ENCODE peak calls at places on chromosome 4, in nine cellular contexts. One of them, this sample, is unnamed.

GRCh38 chr4:147328756-147329446 is 152.0 kb upstream of the EDNRA start:
- DNase-seq in HCT116: no peak
- DNase-seq in GM20000: no peak
- DNase-seq in activated T-helper 1 cell treated with Interleukin-2 at 50 U/mL for 16 hours: no peak
- DNase-seq in retinal pigment epithelial cell: no peak
- DNase-seq in NCI-H1092 treated with DMSO at 0.1 percent for 48 hours: no peak
- DNase-seq in stimulated activated CD8-positive, alpha-beta memory T cell treated with anti-CD3 and anti-CD28 coated beads, Interleukin-2, amount 100 ng/mL, for 48 hours: no peak
- DNase-seq in MCF 10A: no peak
- DNase-seq in cardiac muscle cell: no peak
- DNase-seq in this sample: no peak

GRCh38 chr4:128424524-128425195 is 137.0 kb upstream of the PGRMC2 start:
- DNase-seq in retinal pigment epithelial cell: no peak
- DNase-seq in cardiac muscle cell: peak; percentile 86
- DNase-seq in activated T-helper 1 cell treated with Interleukin-2 at 50 U/mL for 16 hours: no peak
- DNase-seq in GM20000: no peak
- DNase-seq in stimulated activated CD8-positive, alpha-beta memory T cell treated with anti-CD3 and anti-CD28 coated beads, Interleukin-2, amount 100 ng/mL, for 48 hours: no peak
- DNase-seq in MCF 10A: peak; percentile 31
- DNase-seq in HCT116: no peak
- DNase-seq in NCI-H1092 treated with DMSO at 0.1 percent for 48 hours: no peak
- DNase-seq in this sample: no peak

GRCh38 chr4:183180096-183180495 is 81.0 kb downstream of the WWC2 start:
- DNase-seq in GM20000: no peak
- DNase-seq in cardiac muscle cell: no peak
- DNase-seq in NCI-H1092 treated with DMSO at 0.1 percent for 48 hours: no peak
- DNase-seq in stimulated activated CD8-positive, alpha-beta memory T cell treated with anti-CD3 and anti-CD28 coated beads, Interleukin-2, amount 100 ng/mL, for 48 hours: no peak
- DNase-seq in retinal pigment epithelial cell: no peak
- DNase-seq in MCF 10A: no peak
- DNase-seq in HCT116: no peak
- DNase-seq in activated T-helper 1 cell treated with Interleukin-2 at 50 U/mL for 16 hours: no peak
- DNase-seq in this sample: no peak

GRCh38 chr4:7335363-7336066 is 99.2 kb downstream of the PSAPL1 start:
- DNase-seq in HCT116: peak; percentile 42
- DNase-seq in MCF 10A: peak; percentile 58
- DNase-seq in stimulated activated CD8-positive, alpha-beta memory T cell treated with anti-CD3 and anti-CD28 coated beads, Interleukin-2, amount 100 ng/mL, for 48 hours: peak; percentile 58
- DNase-seq in activated T-helper 1 cell treated with Interleukin-2 at 50 U/mL for 16 hours: peak; percentile 7
- DNase-seq in GM20000: peak; percentile 76
- DNase-seq in NCI-H1092 treated with DMSO at 0.1 percent for 48 hours: no peak
- DNase-seq in retinal pigment epithelial cell: no peak
- DNase-seq in cardiac muscle cell: peak; percentile 48
- DNase-seq in this sample: peak; percentile 4

GRCh38 chr4:178577933-178578332 is 1135.7 kb upstream of the AGA start:
- DNase-seq in retinal pigment epithelial cell: no peak
- DNase-seq in MCF 10A: peak; percentile 18
- DNase-seq in cardiac muscle cell: no peak
- DNase-seq in NCI-H1092 treated with DMSO at 0.1 percent for 48 hours: no peak
- DNase-seq in HCT116: no peak
- DNase-seq in activated T-helper 1 cell treated with Interleukin-2 at 50 U/mL for 16 hours: no peak
- DNase-seq in stimulated activated CD8-positive, alpha-beta memory T cell treated with anti-CD3 and anti-CD28 coated beads, Interleukin-2, amount 100 ng/mL, for 48 hours: no peak
- DNase-seq in GM20000: no peak
- DNase-seq in this sample: no peak

GRCh38 chr4:184756399-184756798 is 22.5 kb upstream of the CENPU start:
- DNase-seq in NCI-H1092 treated with DMSO at 0.1 percent for 48 hours: no peak
- DNase-seq in retinal pigment epithelial cell: no peak
- DNase-seq in activated T-helper 1 cell treated with Interleukin-2 at 50 U/mL for 16 hours: no peak
- DNase-seq in cardiac muscle cell: peak; percentile 94
- DNase-seq in GM20000: no peak
- DNase-seq in MCF 10A: peak; percentile 70
- DNase-seq in HCT116: no peak
- DNase-seq in stimulated activated CD8-positive, alpha-beta memory T cell treated with anti-CD3 and anti-CD28 coated beads, Interleukin-2, amount 100 ng/mL, for 48 hours: no peak
- DNase-seq in this sample: no peak

GRCh38 chr4:142396279-142396678 is 449.8 kb downstream of the INPP4B start:
- DNase-seq in NCI-H1092 treated with DMSO at 0.1 percent for 48 hours: no peak
- DNase-seq in activated T-helper 1 cell treated with Interleukin-2 at 50 U/mL for 16 hours: no peak
- DNase-seq in stimulated activated CD8-positive, alpha-beta memory T cell treated with anti-CD3 and anti-CD28 coated beads, Interleukin-2, amount 100 ng/mL, for 48 hours: no peak
- DNase-seq in retinal pigment epithelial cell: no peak
- DNase-seq in cardiac muscle cell: peak; percentile 60
- DNase-seq in GM20000: no peak
- DNase-seq in MCF 10A: peak; percentile 47
- DNase-seq in HCT116: no peak
- DNase-seq in this sample: no peak

GRCh38 chr4:116066711-116067245 is 953.4 kb upstream of the NDST4 start:
- DNase-seq in retinal pigment epithelial cell: no peak
- DNase-seq in cardiac muscle cell: no peak
- DNase-seq in HCT116: no peak
- DNase-seq in GM20000: no peak
- DNase-seq in MCF 10A: peak; percentile 42
- DNase-seq in NCI-H1092 treated with DMSO at 0.1 percent for 48 hours: no peak
- DNase-seq in stimulated activated CD8-positive, alpha-beta memory T cell treated with anti-CD3 and anti-CD28 coated beads, Interleukin-2, amount 100 ng/mL, for 48 hours: no peak
- DNase-seq in activated T-helper 1 cell treated with Interleukin-2 at 50 U/mL for 16 hours: no peak
- DNase-seq in this sample: no peak

GRCh38 chr4:143711543-143712159 is 11.2 kb upstream of the FREM3 start:
- DNase-seq in cardiac muscle cell: no peak
- DNase-seq in retinal pigment epithelial cell: no peak
- DNase-seq in HCT116: no peak
- DNase-seq in GM20000: no peak
- DNase-seq in MCF 10A: no peak
- DNase-seq in activated T-helper 1 cell treated with Interleukin-2 at 50 U/mL for 16 hours: no peak
- DNase-seq in stimulated activated CD8-positive, alpha-beta memory T cell treated with anti-CD3 and anti-CD28 coated beads, Interleukin-2, amount 100 ng/mL, for 48 hours: no peak
- DNase-seq in NCI-H1092 treated with DMSO at 0.1 percent for 48 hours: no peak
- DNase-seq in this sample: no peak

GRCh38 chr4:139633661-139634060 is 32.0 kb upstream of the MGST2 start:
- DNase-seq in HCT116: no peak
- DNase-seq in retinal pigment epithelial cell: no peak
- DNase-seq in NCI-H1092 treated with DMSO at 0.1 percent for 48 hours: peak; percentile 64
- DNase-seq in GM20000: no peak
- DNase-seq in cardiac muscle cell: peak; percentile 57
- DNase-seq in activated T-helper 1 cell treated with Interleukin-2 at 50 U/mL for 16 hours: no peak
- DNase-seq in stimulated activated CD8-positive, alpha-beta memory T cell treated with anti-CD3 and anti-CD28 coated beads, Interleukin-2, amount 100 ng/mL, for 48 hours: no peak
- DNase-seq in MCF 10A: peak; percentile 55
- DNase-seq in this sample: no peak

GRCh38 chr4:3420606-3420955 is 21.2 kb upstream of the HGFAC start:
- DNase-seq in retinal pigment epithelial cell: no peak
- DNase-seq in cardiac muscle cell: no peak
- DNase-seq in MCF 10A: no peak
- DNase-seq in NCI-H1092 treated with DMSO at 0.1 percent for 48 hours: no peak
- DNase-seq in HCT116: no peak
- DNase-seq in GM20000: no peak
- DNase-seq in stimulated activated CD8-positive, alpha-beta memory T cell treated with anti-CD3 and anti-CD28 coated beads, Interleukin-2, amount 100 ng/mL, for 48 hours: no peak
- DNase-seq in activated T-helper 1 cell treated with Interleukin-2 at 50 U/mL for 16 hours: no peak
- DNase-seq in this sample: no peak

GRCh38 chr4:141132689-141133145 is 552 bp downstream of the RNF150 start:
- DNase-seq in cardiac muscle cell: peak; percentile 26
- DNase-seq in retinal pigment epithelial cell: no peak
- DNase-seq in NCI-H1092 treated with DMSO at 0.1 percent for 48 hours: peak; percentile 36
- DNase-seq in GM20000: peak; percentile 61
- DNase-seq in MCF 10A: no peak
- DNase-seq in stimulated activated CD8-positive, alpha-beta memory T cell treated with anti-CD3 and anti-CD28 coated beads, Interleukin-2, amount 100 ng/mL, for 48 hours: no peak
- DNase-seq in activated T-helper 1 cell treated with Interleukin-2 at 50 U/mL for 16 hours: no peak
- DNase-seq in HCT116: no peak
- DNase-seq in this sample: no peak

GRCh38 chr4:120636120-120636630 is 286.4 kb downstream of the PRDM5 start:
- DNase-seq in MCF 10A: no peak
- DNase-seq in HCT116: no peak
- DNase-seq in activated T-helper 1 cell treated with Interleukin-2 at 50 U/mL for 16 hours: no peak
- DNase-seq in stimulated activated CD8-positive, alpha-beta memory T cell treated with anti-CD3 and anti-CD28 coated beads, Interleukin-2, amount 100 ng/mL, for 48 hours: no peak
- DNase-seq in GM20000: no peak
- DNase-seq in cardiac muscle cell: no peak
- DNase-seq in NCI-H1092 treated with DMSO at 0.1 percent for 48 hours: no peak
- DNase-seq in retinal pigment epithelial cell: no peak
- DNase-seq in this sample: no peak

GRCh38 chr4:3689006-3689405 is 77.2 kb upstream of the ADRA2C start:
- DNase-seq in HCT116: no peak
- DNase-seq in GM20000: no peak
- DNase-seq in cardiac muscle cell: no peak
- DNase-seq in retinal pigment epithelial cell: no peak
- DNase-seq in NCI-H1092 treated with DMSO at 0.1 percent for 48 hours: no peak
- DNase-seq in stimulated activated CD8-positive, alpha-beta memory T cell treated with anti-CD3 and anti-CD28 coated beads, Interleukin-2, amount 100 ng/mL, for 48 hours: no peak
- DNase-seq in activated T-helper 1 cell treated with Interleukin-2 at 50 U/mL for 16 hours: no peak
- DNase-seq in MCF 10A: no peak
- DNase-seq in this sample: no peak

GRCh38 chr4:150591284-150591874 is 9.4 kb downstream of the MAB21L2 start:
- DNase-seq in HCT116: no peak
- DNase-seq in stimulated activated CD8-positive, alpha-beta memory T cell treated with anti-CD3 and anti-CD28 coated beads, Interleukin-2, amount 100 ng/mL, for 48 hours: no peak
- DNase-seq in GM20000: no peak
- DNase-seq in retinal pigment epithelial cell: no peak
- DNase-seq in MCF 10A: no peak
- DNase-seq in NCI-H1092 treated with DMSO at 0.1 percent for 48 hours: peak; percentile 33
- DNase-seq in cardiac muscle cell: no peak
- DNase-seq in activated T-helper 1 cell treated with Interleukin-2 at 50 U/mL for 16 hours: no peak
- DNase-seq in this sample: no peak

GRCh38 chr4:149999485-150000074 is 78.7 kb upstream of the DCLK2 start:
- DNase-seq in retinal pigment epithelial cell: no peak
- DNase-seq in HCT116: peak; percentile 60
- DNase-seq in NCI-H1092 treated with DMSO at 0.1 percent for 48 hours: peak; percentile 69
- DNase-seq in MCF 10A: peak; percentile 69
- DNase-seq in activated T-helper 1 cell treated with Interleukin-2 at 50 U/mL for 16 hours: no peak
- DNase-seq in GM20000: peak; percentile 10
- DNase-seq in cardiac muscle cell: peak; percentile 86
- DNase-seq in stimulated activated CD8-positive, alpha-beta memory T cell treated with anti-CD3 and anti-CD28 coated beads, Interleukin-2, amount 100 ng/mL, for 48 hours: no peak
- DNase-seq in this sample: no peak

GRCh38 chr4:110046588-110047049 is 133.9 kb downstream of the EGF start:
- DNase-seq in activated T-helper 1 cell treated with Interleukin-2 at 50 U/mL for 16 hours: no peak
- DNase-seq in stimulated activated CD8-positive, alpha-beta memory T cell treated with anti-CD3 and anti-CD28 coated beads, Interleukin-2, amount 100 ng/mL, for 48 hours: no peak
- DNase-seq in HCT116: peak; percentile 10
- DNase-seq in cardiac muscle cell: no peak
- DNase-seq in MCF 10A: peak; percentile 47
- DNase-seq in GM20000: no peak
- DNase-seq in retinal pigment epithelial cell: no peak
- DNase-seq in NCI-H1092 treated with DMSO at 0.1 percent for 48 hours: no peak
- DNase-seq in this sample: no peak

GRCh38 chr4:80215449-80216052 is 18.2 kb downstream of the PRDM8 start:
- DNase-seq in HCT116: no peak
- DNase-seq in cardiac muscle cell: peak; percentile 60
- DNase-seq in MCF 10A: peak; percentile 39
- DNase-seq in NCI-H1092 treated with DMSO at 0.1 percent for 48 hours: peak; percentile 58
- DNase-seq in GM20000: peak; percentile 51
- DNase-seq in activated T-helper 1 cell treated with Interleukin-2 at 50 U/mL for 16 hours: no peak
- DNase-seq in retinal pigment epithelial cell: no peak
- DNase-seq in stimulated activated CD8-positive, alpha-beta memory T cell treated with anti-CD3 and anti-CD28 coated beads, Interleukin-2, amount 100 ng/mL, for 48 hours: no peak
- DNase-seq in this sample: no peak

GRCh38 chr4:54282837-54283236 is 53.7 kb downstream of the PDGFRA start:
- DNase-seq in stimulated activated CD8-positive, alpha-beta memory T cell treated with anti-CD3 and anti-CD28 coated beads, Interleukin-2, amount 100 ng/mL, for 48 hours: no peak
- DNase-seq in HCT116: no peak
- DNase-seq in activated T-helper 1 cell treated with Interleukin-2 at 50 U/mL for 16 hours: no peak
- DNase-seq in cardiac muscle cell: no peak
- DNase-seq in GM20000: no peak
- DNase-seq in retinal pigment epithelial cell: no peak
- DNase-seq in MCF 10A: no peak
- DNase-seq in NCI-H1092 treated with DMSO at 0.1 percent for 48 hours: no peak
- DNase-seq in this sample: no peak

GRCh38 chr4:79857811-79858210 is 215.2 kb downstream of the ANTXR2 start:
- DNase-seq in stimulated activated CD8-positive, alpha-beta memory T cell treated with anti-CD3 and anti-CD28 coated beads, Interleukin-2, amount 100 ng/mL, for 48 hours: no peak
- DNase-seq in retinal pigment epithelial cell: no peak
- DNase-seq in activated T-helper 1 cell treated with Interleukin-2 at 50 U/mL for 16 hours: no peak
- DNase-seq in cardiac muscle cell: peak; percentile 26
- DNase-seq in GM20000: no peak
- DNase-seq in MCF 10A: no peak
- DNase-seq in NCI-H1092 treated with DMSO at 0.1 percent for 48 hours: no peak
- DNase-seq in HCT116: no peak
- DNase-seq in this sample: no peak

GRCh38 chr4:84924439-84924838 is 42.1 kb downstream of the WDFY3 start:
- DNase-seq in HCT116: no peak
- DNase-seq in stimulated activated CD8-positive, alpha-beta memory T cell treated with anti-CD3 and anti-CD28 coated beads, Interleukin-2, amount 100 ng/mL, for 48 hours: no peak
- DNase-seq in MCF 10A: no peak
- DNase-seq in activated T-helper 1 cell treated with Interleukin-2 at 50 U/mL for 16 hours: no peak
- DNase-seq in retinal pigment epithelial cell: no peak
- DNase-seq in GM20000: no peak
- DNase-seq in cardiac muscle cell: no peak
- DNase-seq in NCI-H1092 treated with DMSO at 0.1 percent for 48 hours: no peak
- DNase-seq in this sample: no peak

GRCh38 chr4:47531241-47531953 is 46.3 kb downstream of the ATP10D start:
- DNase-seq in stimulated activated CD8-positive, alpha-beta memory T cell treated with anti-CD3 and anti-CD28 coated beads, Interleukin-2, amount 100 ng/mL, for 48 hours: peak; percentile 24
- DNase-seq in NCI-H1092 treated with DMSO at 0.1 percent for 48 hours: no peak
- DNase-seq in activated T-helper 1 cell treated with Interleukin-2 at 50 U/mL for 16 hours: peak; percentile 19
- DNase-seq in GM20000: peak; percentile 30
- DNase-seq in cardiac muscle cell: peak; percentile 84
- DNase-seq in HCT116: no peak
- DNase-seq in retinal pigment epithelial cell: peak; percentile 68
- DNase-seq in MCF 10A: peak; percentile 72
- DNase-seq in this sample: peak; percentile 9

GRCh38 chr4:15469402-15470148 is at the start of gene CC2D2A:
- DNase-seq in GM20000: no peak
- DNase-seq in stimulated activated CD8-positive, alpha-beta memory T cell treated with anti-CD3 and anti-CD28 coated beads, Interleukin-2, amount 100 ng/mL, for 48 hours: no peak
- DNase-seq in retinal pigment epithelial cell: no peak
- DNase-seq in NCI-H1092 treated with DMSO at 0.1 percent for 48 hours: no peak
- DNase-seq in activated T-helper 1 cell treated with Interleukin-2 at 50 U/mL for 16 hours: no peak
- DNase-seq in cardiac muscle cell: peak; percentile 76
- DNase-seq in MCF 10A: no peak
- DNase-seq in HCT116: no peak
- DNase-seq in this sample: no peak

GRCh38 chr4:98092833-98093439 is 50.3 kb downstream of the STPG2 start:
- DNase-seq in GM20000: no peak
- DNase-seq in activated T-helper 1 cell treated with Interleukin-2 at 50 U/mL for 16 hours: no peak
- DNase-seq in MCF 10A: peak; percentile 46
- DNase-seq in cardiac muscle cell: peak; percentile 32
- DNase-seq in stimulated activated CD8-positive, alpha-beta memory T cell treated with anti-CD3 and anti-CD28 coated beads, Interleukin-2, amount 100 ng/mL, for 48 hours: no peak
- DNase-seq in HCT116: peak; percentile 27
- DNase-seq in NCI-H1092 treated with DMSO at 0.1 percent for 48 hours: no peak
- DNase-seq in retinal pigment epithelial cell: no peak
- DNase-seq in this sample: no peak

GRCh38 chr4:86960557-86960959 is 25.7 kb downstream of the AFF1 start:
- DNase-seq in GM20000: no peak
- DNase-seq in stimulated activated CD8-positive, alpha-beta memory T cell treated with anti-CD3 and anti-CD28 coated beads, Interleukin-2, amount 100 ng/mL, for 48 hours: no peak
- DNase-seq in HCT116: no peak
- DNase-seq in cardiac muscle cell: peak; percentile 53
- DNase-seq in MCF 10A: no peak
- DNase-seq in NCI-H1092 treated with DMSO at 0.1 percent for 48 hours: no peak
- DNase-seq in activated T-helper 1 cell treated with Interleukin-2 at 50 U/mL for 16 hours: no peak
- DNase-seq in retinal pigment epithelial cell: no peak
- DNase-seq in this sample: no peak

GRCh38 chr4:179582164-179582563 is 2139.9 kb upstream of the AGA start:
- DNase-seq in cardiac muscle cell: no peak
- DNase-seq in HCT116: no peak
- DNase-seq in retinal pigment epithelial cell: peak; percentile 51
- DNase-seq in stimulated activated CD8-positive, alpha-beta memory T cell treated with anti-CD3 and anti-CD28 coated beads, Interleukin-2, amount 100 ng/mL, for 48 hours: no peak
- DNase-seq in MCF 10A: no peak
- DNase-seq in GM20000: no peak
- DNase-seq in activated T-helper 1 cell treated with Interleukin-2 at 50 U/mL for 16 hours: no peak
- DNase-seq in NCI-H1092 treated with DMSO at 0.1 percent for 48 hours: no peak
- DNase-seq in this sample: no peak

GRCh38 chr4:61202638-61203495 is 2.7 kb downstream of the ADGRL3 start:
- DNase-seq in stimulated activated CD8-positive, alpha-beta memory T cell treated with anti-CD3 and anti-CD28 coated beads, Interleukin-2, amount 100 ng/mL, for 48 hours: no peak
- DNase-seq in NCI-H1092 treated with DMSO at 0.1 percent for 48 hours: peak; percentile 76
- DNase-seq in GM20000: peak; percentile 18
- DNase-seq in HCT116: no peak
- DNase-seq in MCF 10A: peak; percentile 51
- DNase-seq in activated T-helper 1 cell treated with Interleukin-2 at 50 U/mL for 16 hours: no peak
- DNase-seq in cardiac muscle cell: peak; percentile 16
- DNase-seq in retinal pigment epithelial cell: no peak
- DNase-seq in this sample: no peak

GRCh38 chr4:77073106-77073858 is 2.5 kb downstream of the CCNI start:
- DNase-seq in retinal pigment epithelial cell: no peak
- DNase-seq in HCT116: no peak
- DNase-seq in cardiac muscle cell: peak; percentile 59
- DNase-seq in NCI-H1092 treated with DMSO at 0.1 percent for 48 hours: no peak
- DNase-seq in MCF 10A: peak; percentile 43
- DNase-seq in stimulated activated CD8-positive, alpha-beta memory T cell treated with anti-CD3 and anti-CD28 coated beads, Interleukin-2, amount 100 ng/mL, for 48 hours: no peak
- DNase-seq in GM20000: no peak
- DNase-seq in activated T-helper 1 cell treated with Interleukin-2 at 50 U/mL for 16 hours: no peak
- DNase-seq in this sample: no peak

GRCh38 chr4:76067652-76068286 is 6.7 kb upstream of the ART3 start:
- DNase-seq in HCT116: peak; percentile 59
- DNase-seq in retinal pigment epithelial cell: no peak
- DNase-seq in GM20000: peak; percentile 73
- DNase-seq in MCF 10A: peak; percentile 83
- DNase-seq in stimulated activated CD8-positive, alpha-beta memory T cell treated with anti-CD3 and anti-CD28 coated beads, Interleukin-2, amount 100 ng/mL, for 48 hours: peak; percentile 34
- DNase-seq in cardiac muscle cell: peak; percentile 83
- DNase-seq in activated T-helper 1 cell treated with Interleukin-2 at 50 U/mL for 16 hours: peak; percentile 31
- DNase-seq in NCI-H1092 treated with DMSO at 0.1 percent for 48 hours: peak; percentile 62
- DNase-seq in this sample: peak; percentile 46

GRCh38 chr4:86600007-86600653 is 6.0 kb downstream of the PTPN13 start:
- DNase-seq in stimulated activated CD8-positive, alpha-beta memory T cell treated with anti-CD3 and anti-CD28 coated beads, Interleukin-2, amount 100 ng/mL, for 48 hours: no peak
- DNase-seq in GM20000: no peak
- DNase-seq in HCT116: no peak
- DNase-seq in activated T-helper 1 cell treated with Interleukin-2 at 50 U/mL for 16 hours: no peak
- DNase-seq in retinal pigment epithelial cell: no peak
- DNase-seq in cardiac muscle cell: no peak
- DNase-seq in NCI-H1092 treated with DMSO at 0.1 percent for 48 hours: no peak
- DNase-seq in MCF 10A: no peak
- DNase-seq in this sample: no peak

GRCh38 chr4:82578935-82579334 is 17.1 kb upstream of the TMEM150C start:
- DNase-seq in cardiac muscle cell: peak; percentile 4
- DNase-seq in NCI-H1092 treated with DMSO at 0.1 percent for 48 hours: no peak
- DNase-seq in retinal pigment epithelial cell: no peak
- DNase-seq in HCT116: peak; percentile 19
- DNase-seq in stimulated activated CD8-positive, alpha-beta memory T cell treated with anti-CD3 and anti-CD28 coated beads, Interleukin-2, amount 100 ng/mL, for 48 hours: no peak
- DNase-seq in GM20000: no peak
- DNase-seq in activated T-helper 1 cell treated with Interleukin-2 at 50 U/mL for 16 hours: no peak
- DNase-seq in MCF 10A: no peak
- DNase-seq in this sample: no peak